ENCODE peak calls at places on chromosomes 16 and 17, in four cellular contexts. E is hepatocyte, U is breast epithelium, D is prostate gland. I is an unnamed sample.

GRCh38 chr16:84312783-84313382 is 18.2 kb downstream of the WFDC1 start:
- DNase-seq in E (peak; percentile 58), D (peak; percentile 40), U (no peak), I (no peak)

GRCh38 chr16:74999683-75000480 is 1.1 kb downstream of the ZNRF1 start:
- DNase-seq in D (peak; percentile 58), U (peak; percentile 48), E (peak; percentile 70), I (peak; percentile 46)

GRCh38 chr17:50728881-50729765 is 9.7 kb downstream of the LUC7L3 start:
- DNase-seq in D (no peak), E (no peak), U (no peak), I (no peak)

GRCh38 chr17:50147841-50148225 is 2.6 kb downstream of the PPP1R9B start:
- DNase-seq in E (peak; percentile 69), D (no peak), U (no peak), I (no peak)

GRCh38 chr17:9016941-9017552 is 4.3 kb upstream of the NTN1 start:
- DNase-seq in E (peak; percentile 33), D (no peak), U (no peak), I (no peak)

GRCh38 chr17:17324616-17325015 is 21.4 kb downstream of the NT5M start:
- DNase-seq in E (no peak), U (no peak), D (no peak), I (no peak)

GRCh38 chr16:81493755-81494433 is 49.3 kb downstream of the CMIP start:
- DNase-seq in D (peak; percentile 82), E (peak; percentile 88), U (peak; percentile 85), I (peak; percentile 47)

GRCh38 chr16:75238132-75238852 is 13.1 kb downstream of the BCAR1 start:
- DNase-seq in U (peak; percentile 57), E (peak; percentile 88), D (peak; percentile 74), I (no peak)

GRCh38 chr16:81997738-81998137 is 13.5 kb downstream of the SDR42E1 start:
- DNase-seq in U (no peak), E (peak; percentile 73), D (no peak), I (peak; percentile 90)

GRCh38 chr16:11901091-11901490 is 14.7 kb downstream of the GSPT1 start:
- DNase-seq in E (no peak), D (no peak), U (no peak), I (no peak)

GRCh38 chr17:8789743-8790142 is 9.4 kb downstream of the MFSD6L start:
- DNase-seq in E (no peak), U (no peak), D (no peak), I (no peak)

GRCh38 chr17:58501451-58501850 is 13.0 kb downstream of the MTMR4 start:
- DNase-seq in U (no peak), D (no peak), E (no peak), I (no peak)

GRCh38 chr17:45973943-45974859 is 24.8 kb upstream of the STH start:
- DNase-seq in U (no peak), E (no peak), D (peak; percentile 60), I (no peak)

GRCh38 chr17:50931003-50931878 is 65.1 kb upstream of the TOB1 start:
- DNase-seq in E (peak; percentile 91), U (no peak), D (peak; percentile 61), I (peak; percentile 85)

GRCh38 chr17:59373879-59374495 is 42.5 kb downstream of the YPEL2 start:
- DNase-seq in E (peak; percentile 27), D (no peak), U (no peak), I (no peak)

GRCh38 chr16:9296273-9296593 is 204.8 kb downstream of the HAPSTR1 start:
- DNase-seq in E (no peak), D (no peak), U (no peak), I (no peak)

GRCh38 chr16:62965831-62966230 is 929.6 kb upstream of the CDH8 start:
- DNase-seq in U (no peak), E (no peak), D (no peak), I (no peak)

GRCh38 chr16:82671743-82672142 is 45.0 kb downstream of the CDH13 start:
- DNase-seq in U (no peak), E (no peak), D (no peak), I (no peak)

GRCh38 chr16:48596326-48596725 is 13.7 kb downstream of the N4BP1 start:
- DNase-seq in D (no peak), E (no peak), U (no peak), I (no peak)

GRCh38 chr17:10674696-10675095 is 17.6 kb upstream of the MYH3 start:
- DNase-seq in D (no peak), E (no peak), U (no peak), I (no peak)

GRCh38 chr17:58513913-58514794 is at the start of gene MTMR4:
- DNase-seq in D (peak; percentile 82), U (peak; percentile 80), E (peak; percentile 94), I (peak; percentile 73)

GRCh38 chr16:57637424-57637823 is 9.0 kb downstream of the ADGRG1 start:
- DNase-seq in U (peak; percentile 39), E (no peak), D (no peak), I (no peak)

GRCh38 chr17:3542410-3543088 is 15.1 kb downstream of the TRPV3 start:
- DNase-seq in D (no peak), U (no peak), E (peak; percentile 10), I (no peak)

GRCh38 chr16:907819-908218 is 63.0 kb downstream of the LMF1 start:
- DNase-seq in U (no peak), E (no peak), D (no peak), I (no peak)

GRCh38 chr17:68733241-68734176 is 132.3 kb upstream of the FAM20A start:
- DNase-seq in U (no peak), E (peak; percentile 73), D (no peak), I (no peak)

GRCh38 chr17:29572691-29573557 is 4.4 kb downstream of the TP53I13 start:
- DNase-seq in U (no peak), E (peak; percentile 81), D (no peak), I (peak; percentile 39)

GRCh38 chr17:67637901-67638641 is 79.7 kb upstream of the NOL11 start:
- DNase-seq in U (peak; percentile 89), E (no peak), D (peak; percentile 96), I (no peak)

GRCh38 chr17:14201595-14201994 is 35.1 kb downstream of the CDRT15 start:
- DNase-seq in D (no peak), E (no peak), U (no peak), I (no peak)

GRCh38 chr17:65729207-65729606 is 167.8 kb upstream of the AXIN2 start:
- DNase-seq in D (no peak), U (no peak), E (no peak), I (no peak)

GRCh38 chr16:57612494-57612893 is 15.9 kb upstream of the ADGRG1 start:
- DNase-seq in E (no peak), U (peak; percentile 17), D (no peak), I (no peak)

GRCh38 chr17:44589316-44590071 is 32.2 kb downstream of the FZD2 start:
- DNase-seq in U (no peak), E (no peak), D (no peak), I (no peak)

GRCh38 chr17:80063815-80064585 is 27.6 kb downstream of the CCDC40 start:
- DNase-seq in E (peak; percentile 39), U (peak; percentile 27), D (peak; percentile 23), I (peak; percentile 91)

GRCh38 chr16:69315486-69316311 is 4.5 kb downstream of the VPS4A start:
- DNase-seq in U (no peak), E (no peak), D (no peak), I (peak; percentile 34)

GRCh38 chr17:12590417-12590816 is 75.3 kb upstream of the MYOCD start:
- DNase-seq in D (no peak), U (no peak), E (no peak), I (no peak)

DNA sequence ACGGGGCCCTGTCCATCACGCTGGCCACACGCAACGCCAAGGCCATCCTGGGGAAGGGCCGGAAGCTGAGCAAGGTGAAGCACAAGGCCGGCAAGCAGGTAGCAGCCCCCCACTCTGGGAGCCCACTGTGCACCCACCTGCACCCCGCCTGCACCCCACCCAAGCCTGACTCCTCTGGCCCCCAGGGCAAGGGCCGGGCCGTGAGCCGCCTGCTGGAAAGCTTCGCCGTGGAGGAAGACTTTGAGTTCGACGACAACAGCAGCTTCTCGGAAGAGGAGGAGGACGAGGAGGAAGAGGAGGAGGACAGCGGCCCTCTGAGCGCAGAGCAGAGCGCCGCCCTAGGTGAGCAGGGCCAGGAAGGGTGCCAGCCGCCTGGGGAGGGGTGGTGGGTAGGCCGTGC is 54.0 kb downstream of the ACTG1 start:
- DNase-seq in U (no peak), E (no peak), D (no peak), I (no peak)
- H3K4me3 ChIP-seq in U (no peak overlapping the region), E (no peak overlapping the region), D (no peak overlapping the region), I (no peak overlapping the region)

DNA sequence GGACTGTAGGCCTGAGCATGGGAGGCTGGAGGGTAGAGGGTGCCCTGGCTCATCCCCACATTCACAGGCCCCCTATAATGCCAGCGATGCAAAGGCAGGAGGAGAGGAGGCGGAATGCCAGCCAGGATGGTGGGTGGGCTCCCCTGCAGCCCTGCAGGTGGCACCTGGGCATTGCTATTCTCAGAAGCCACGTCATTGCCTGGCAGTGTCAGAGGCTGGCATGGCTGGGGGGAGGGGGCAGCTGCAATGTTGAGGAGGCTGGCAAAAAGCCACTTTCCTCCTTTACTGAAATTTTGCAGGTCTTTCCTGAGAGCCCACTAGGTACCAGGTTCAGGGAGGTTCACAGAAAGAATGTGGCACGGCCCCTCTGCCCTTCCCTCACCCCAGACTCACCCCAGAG is 36.2 kb downstream of the RAB11FIP4 start:
- DNase-seq in E (no peak), D (no peak), U (no peak), I (no peak)
- H3K27ac ChIP-seq in E (no peak overlapping the region), D (no peak overlapping the region), U (no peak overlapping the region), I (no peak overlapping the region)

DNA sequence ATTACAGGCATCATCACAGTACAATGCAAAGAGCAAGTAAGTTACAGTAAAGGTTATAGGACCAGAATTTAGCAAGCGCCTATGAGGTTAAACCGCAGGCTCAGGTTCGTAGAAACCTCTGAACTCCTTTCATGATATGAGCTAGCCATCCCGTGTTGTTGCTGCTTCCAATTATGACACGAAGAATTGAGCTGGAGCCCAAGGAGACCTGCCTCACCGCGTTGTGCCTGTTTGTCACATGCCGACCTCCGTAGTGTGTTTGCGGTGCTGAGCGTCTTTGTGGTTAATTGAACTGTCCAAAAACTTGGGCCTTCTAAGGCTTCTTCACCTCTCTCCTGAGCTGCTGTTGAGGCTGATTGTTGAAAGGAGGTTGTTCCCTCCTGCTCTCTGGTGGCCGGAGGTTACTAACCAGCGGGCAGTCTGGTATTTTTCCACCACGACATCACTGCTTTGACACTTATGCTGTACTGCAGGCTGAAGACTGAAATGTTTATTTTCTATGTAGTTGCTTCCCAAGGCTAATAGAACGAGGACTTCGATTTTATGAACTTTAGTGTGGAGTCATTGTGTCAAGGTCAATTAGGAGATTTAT is 67.5 kb downstream of the SEC14L1 start:
- DNase-seq in U (no peak), D (peak; percentile 36), E (peak; percentile 74), I (no peak)
- H3K4me3 ChIP-seq in U (no peak overlapping the region), D (no peak overlapping the region), E (no peak overlapping the region), I (no peak overlapping the region)

GRCh38 chr16:73034374-73034773 is 13.6 kb downstream of the ZFHX3 start:
- DNase-seq in D (no peak), U (no peak), E (no peak), I (no peak)
- H3K27ac ChIP-seq in D (no peak overlapping the region), U (no peak overlapping the region), E (peak overlapping the region; percentile 56), I (no peak overlapping the region)